ENCODE peak calls at places on chromosomes 11 and 22, in five cellular contexts. E is ureter; N is effector memory CD4-positive, alpha-beta T cell; X is activated naive CD4-positive, alpha-beta T cell; V is erythroblast. G is an unnamed sample.

GRCh38 chr11:34052036-34052607 is 591 bp downstream of the CAPRIN1 start:
- DNase-seq in E (peak; percentile 92), N (peak; percentile 77), X (peak; percentile 86), V (peak; percentile 92), G (peak; percentile 81)

GRCh38 chr22:39748877-39749276 is 144.7 kb downstream of the ENTHD1 start:
- DNase-seq in E (no peak), N (no peak), X (no peak), V (no peak), G (no peak)

GRCh38 chr11:1231396-1232327 is 8.8 kb downstream of the MUC5B start:
- DNase-seq in E (no peak), N (no peak), X (no peak), V (no peak), G (no peak)

GRCh38 chr22:22692707-22693530 is 48.5 kb downstream of the GGTLC2 start:
- DNase-seq in E (peak; percentile 67), N (peak; percentile 38), X (peak; percentile 49), V (peak; percentile 7), G (peak; percentile 62)

GRCh38 chr11:12449961-12450715 is 72.8 kb downstream of the PARVA start:
- DNase-seq in E (no peak), N (no peak), X (no peak), V (no peak), G (no peak)

GRCh38 chr11:131284041-131284440 is 86.4 kb upstream of the NTM start:
- DNase-seq in E (no peak), N (no peak), X (no peak), V (no peak), G (no peak)

GRCh38 chr22:40107244-40107643 is 70.5 kb upstream of the TNRC6B start:
- DNase-seq in E (no peak), N (no peak), X (no peak), V (no peak), G (no peak)

GRCh38 chr22:28075260-28075981 is 156.4 kb upstream of the PITPNB start:
- DNase-seq in E (peak; percentile 50), N (no peak), X (no peak), V (no peak), G (no peak)

GRCh38 chr11:27416568-27417176 is 53.7 kb upstream of the CCDC34 start:
- DNase-seq in E (no peak), N (no peak), X (no peak), V (no peak), G (no peak)

GRCh38 chr11:101341578-101341977 is 212.0 kb upstream of the PGR start:
- DNase-seq in E (no peak), N (no peak), X (no peak), V (no peak), G (no peak)

GRCh38 chr11:38867338-38867737 is 2269.3 kb upstream of the RAG2 start:
- DNase-seq in E (no peak), N (no peak), X (no peak), V (no peak), G (no peak)

GRCh38 chr11:116545912-116546311 is 226.9 kb downstream of the BUD13 start:
- DNase-seq in E (no peak), N (no peak), X (no peak), V (no peak), G (no peak)

GRCh38 chr22:44391481-44392445 is 79.0 kb upstream of the SHISAL1 start:
- DNase-seq in E (no peak), N (no peak), X (no peak), V (no peak), G (no peak)

GRCh38 chr11:67352546-67353316 is 615 bp downstream of the POLD4 start:
- DNase-seq in E (peak; percentile 65), N (no peak), X (no peak), V (peak; percentile 61), G (no peak)

GRCh38 chr11:11916981-11917399 is 75.2 kb downstream of the USP47 start:
- DNase-seq in E (no peak), N (no peak), X (no peak), V (no peak), G (no peak)

GRCh38 chr11:73946798-73947458 is 3.9 kb upstream of the DNAJB13 start:
- DNase-seq in E (peak; percentile 19), N (no peak), X (no peak), V (no peak), G (no peak)

GRCh38 chr11:132848336-132848735 is 684.0 kb downstream of the OPCML start:
- DNase-seq in E (no peak), N (no peak), X (no peak), V (no peak), G (no peak)

GRCh38 chr11:126332221-126332711 is 23.2 kb upstream of the ST3GAL4 start:
- DNase-seq in E (no peak), N (peak; percentile 4), X (no peak), V (peak; percentile 63), G (no peak)

GRCh38 chr22:46422896-46423295 is 87.4 kb downstream of the TRMU start:
- DNase-seq in E (no peak), N (no peak), X (no peak), V (no peak), G (no peak)

GRCh38 chr11:45843158-45843924 is 3.9 kb upstream of the CRY2 start:
- DNase-seq in E (peak; percentile 92), N (peak; percentile 87), X (peak; percentile 59), V (peak; percentile 89), G (peak; percentile 89)

GRCh38 chr11:74182635-74183034 is 11.5 kb downstream of the PPME1 start:
- DNase-seq in E (no peak), N (no peak), X (no peak), V (no peak), G (no peak)

GRCh38 chr11:60763692-60764369 is 7.2 kb downstream of the MS4A15 start:
- DNase-seq in E (no peak), N (no peak), X (no peak), V (no peak), G (no peak)

GRCh38 chr22:28252539-28252938 is 333.5 kb upstream of the PITPNB start:
- DNase-seq in E (no peak), N (no peak), X (no peak), V (no peak), G (no peak)

GRCh38 chr11:74135516-74135840 is 35.3 kb downstream of the C2CD3 start:
- DNase-seq in E (no peak), N (no peak), X (no peak), V (peak; percentile 12), G (no peak)

GRCh38 chr11:80096736-80097135 is 655.9 kb upstream of the TENM4 start:
- DNase-seq in E (no peak), N (no peak), X (no peak), V (no peak), G (no peak)

GRCh38 chr11:4060182-4060923 is 34.2 kb upstream of the RRM1 start:
- DNase-seq in E (no peak), N (no peak), X (no peak), V (no peak), G (no peak)

GRCh38 chr22:18999416-18999815 is 63.3 kb upstream of the PRODH start:
- DNase-seq in E (no peak), N (no peak), X (no peak), V (no peak), G (no peak)

GRCh38 chr11:22730319-22730718 is 63.9 kb downstream of the GAS2 start:
- DNase-seq in E (no peak), N (no peak), X (no peak), V (no peak), G (no peak)

G was measured in T follicular helper cell.